ENCODE peak calls at places on chromosomes 12 and 14, in nine cellular contexts. One of them, this sample, is unnamed.
A peak's percentile ranks its signal among the peaks of the same experiment; 100 is the strongest.

GRCh38 chr12:109532721-109533486 is 40.4 kb downstream of the MMAB start:
- DNase-seq in GM23248: no peak
- DNase-seq in HAP-1: no peak
- DNase-seq in left ventricle myocardium inferior: no peak
- DNase-seq in HCT116: no peak
- DNase-seq in transverse colon: no peak
- DNase-seq in AG04450: no peak
- DNase-seq in endothelial cell: no peak
- DNase-seq in T47D: no peak
- DNase-seq in this sample: no peak

GRCh38 chr14:104707629-104708595 is 16.1 kb upstream of the ADSS1 start:
- DNase-seq in GM23248: no peak
- DNase-seq in HAP-1: no peak
- DNase-seq in left ventricle myocardium inferior: no peak
- DNase-seq in HCT116: no peak
- DNase-seq in transverse colon: no peak
- DNase-seq in AG04450: no peak
- DNase-seq in endothelial cell: no peak
- DNase-seq in T47D: no peak
- DNase-seq in this sample: no peak

GRCh38 chr12:104672501-104673265 is 215.9 kb downstream of the CHST11 start:
- DNase-seq in GM23248: peak; percentile 91
- DNase-seq in HAP-1: no peak
- DNase-seq in left ventricle myocardium inferior: peak; percentile 48
- DNase-seq in HCT116: no peak
- DNase-seq in transverse colon: no peak
- DNase-seq in AG04450: no peak
- DNase-seq in endothelial cell: no peak
- DNase-seq in T47D: no peak
- DNase-seq in this sample: no peak

GRCh38 chr14:34023824-34024767 is 73.2 kb upstream of the EGLN3 start:
- DNase-seq in GM23248: no peak
- DNase-seq in HAP-1: no peak
- DNase-seq in left ventricle myocardium inferior: no peak
- DNase-seq in HCT116: peak; percentile 2
- DNase-seq in transverse colon: peak; percentile 30
- DNase-seq in AG04450: no peak
- DNase-seq in endothelial cell: no peak
- DNase-seq in T47D: peak; percentile 59
- DNase-seq in this sample: no peak

GRCh38 chr14:88798161-88798560 is 5.4 kb upstream of the EML5 start:
- DNase-seq in GM23248: no peak
- DNase-seq in HAP-1: no peak
- DNase-seq in left ventricle myocardium inferior: no peak
- DNase-seq in HCT116: no peak
- DNase-seq in transverse colon: no peak
- DNase-seq in AG04450: no peak
- DNase-seq in endothelial cell: no peak
- DNase-seq in T47D: no peak
- DNase-seq in this sample: no peak

GRCh38 chr12:119627019-119627643 is 33.6 kb downstream of the TMEM233 start:
- DNase-seq in GM23248: no peak
- DNase-seq in HAP-1: no peak
- DNase-seq in left ventricle myocardium inferior: no peak
- DNase-seq in HCT116: no peak
- DNase-seq in transverse colon: no peak
- DNase-seq in AG04450: no peak
- DNase-seq in endothelial cell: no peak
- DNase-seq in T47D: no peak
- DNase-seq in this sample: no peak

GRCh38 chr12:60684988-60685655 is 1089.3 kb downstream of the SLC16A7 start:
- DNase-seq in GM23248: peak; percentile 36
- DNase-seq in HAP-1: no peak
- DNase-seq in left ventricle myocardium inferior: no peak
- DNase-seq in HCT116: no peak
- DNase-seq in transverse colon: no peak
- DNase-seq in AG04450: no peak
- DNase-seq in endothelial cell: peak; percentile 5
- DNase-seq in T47D: peak; percentile 45
- DNase-seq in this sample: no peak

GRCh38 chr12:75790219-75790618 is 241.4 kb downstream of the PHLDA1 start:
- DNase-seq in GM23248: peak; percentile 71
- DNase-seq in HAP-1: no peak
- DNase-seq in left ventricle myocardium inferior: no peak
- DNase-seq in HCT116: no peak
- DNase-seq in transverse colon: no peak
- DNase-seq in AG04450: no peak
- DNase-seq in endothelial cell: no peak
- DNase-seq in T47D: no peak
- DNase-seq in this sample: no peak

GRCh38 chr12:69274861-69275260 is 35.5 kb downstream of the CPSF6 start:
- DNase-seq in GM23248: peak; percentile 41
- DNase-seq in HAP-1: no peak
- DNase-seq in left ventricle myocardium inferior: no peak
- DNase-seq in HCT116: no peak
- DNase-seq in transverse colon: no peak
- DNase-seq in AG04450: no peak
- DNase-seq in endothelial cell: no peak
- DNase-seq in T47D: no peak
- DNase-seq in this sample: no peak

GRCh38 chr12:5524769-5525436 is 93.0 kb downstream of the NTF3 start:
- DNase-seq in GM23248: no peak
- DNase-seq in HAP-1: no peak
- DNase-seq in left ventricle myocardium inferior: no peak
- DNase-seq in HCT116: no peak
- DNase-seq in transverse colon: no peak
- DNase-seq in AG04450: no peak
- DNase-seq in endothelial cell: no peak
- DNase-seq in T47D: no peak
- DNase-seq in this sample: no peak

GRCh38 chr12:26434299-26434915 is 239.0 kb downstream of the SSPN start:
- DNase-seq in GM23248: peak; percentile 86
- DNase-seq in HAP-1: peak; percentile 49
- DNase-seq in left ventricle myocardium inferior: no peak
- DNase-seq in HCT116: peak; percentile 61
- DNase-seq in transverse colon: peak; percentile 10
- DNase-seq in AG04450: peak; percentile 32
- DNase-seq in endothelial cell: peak; percentile 41
- DNase-seq in T47D: peak; percentile 76
- DNase-seq in this sample: peak; percentile 25

GRCh38 chr14:77040995-77041744 is 12.7 kb upstream of the IRF2BPL start:
- DNase-seq in GM23248: no peak
- DNase-seq in HAP-1: no peak
- DNase-seq in left ventricle myocardium inferior: no peak
- DNase-seq in HCT116: no peak
- DNase-seq in transverse colon: peak; percentile 29
- DNase-seq in AG04450: no peak
- DNase-seq in endothelial cell: no peak
- DNase-seq in T47D: no peak
- DNase-seq in this sample: no peak

GRCh38 chr12:70730675-70731180 is 93.5 kb upstream of the PTPRB start:
- DNase-seq in GM23248: no peak
- DNase-seq in HAP-1: no peak
- DNase-seq in left ventricle myocardium inferior: no peak
- DNase-seq in HCT116: no peak
- DNase-seq in transverse colon: no peak
- DNase-seq in AG04450: no peak
- DNase-seq in endothelial cell: no peak
- DNase-seq in T47D: no peak
- DNase-seq in this sample: no peak

GRCh38 chr12:117012189-117012805 is 86.9 kb downstream of the TESC start:
- DNase-seq in GM23248: peak; percentile 71
- DNase-seq in HAP-1: no peak
- DNase-seq in left ventricle myocardium inferior: no peak
- DNase-seq in HCT116: no peak
- DNase-seq in transverse colon: no peak
- DNase-seq in AG04450: no peak
- DNase-seq in endothelial cell: no peak
- DNase-seq in T47D: no peak
- DNase-seq in this sample: no peak

GRCh38 chr14:37247777-37248461 is 50.2 kb downstream of the MIPOL1 start:
- DNase-seq in GM23248: no peak
- DNase-seq in HAP-1: no peak
- DNase-seq in left ventricle myocardium inferior: no peak
- DNase-seq in HCT116: no peak
- DNase-seq in transverse colon: no peak
- DNase-seq in AG04450: no peak
- DNase-seq in endothelial cell: no peak
- DNase-seq in T47D: peak; percentile 84
- DNase-seq in this sample: no peak

GRCh38 chr12:53568428-53569173 is 57.6 kb downstream of the ATF7 start:
- DNase-seq in GM23248: no peak
- DNase-seq in HAP-1: no peak
- DNase-seq in left ventricle myocardium inferior: no peak
- DNase-seq in HCT116: no peak
- DNase-seq in transverse colon: no peak
- DNase-seq in AG04450: no peak
- DNase-seq in endothelial cell: no peak
- DNase-seq in T47D: no peak
- DNase-seq in this sample: no peak

GRCh38 chr14:69349091-69349777 is 48.9 kb downstream of the ERH start:
- DNase-seq in GM23248: no peak
- DNase-seq in HAP-1: no peak
- DNase-seq in left ventricle myocardium inferior: no peak
- DNase-seq in HCT116: no peak
- DNase-seq in transverse colon: no peak
- DNase-seq in AG04450: no peak
- DNase-seq in endothelial cell: no peak
- DNase-seq in T47D: no peak
- DNase-seq in this sample: no peak

GRCh38 chr12:76311796-76312195 is 36.4 kb downstream of the BBS10 start:
- DNase-seq in GM23248: peak; percentile 85
- DNase-seq in HAP-1: no peak
- DNase-seq in left ventricle myocardium inferior: no peak
- DNase-seq in HCT116: no peak
- DNase-seq in transverse colon: no peak
- DNase-seq in AG04450: no peak
- DNase-seq in endothelial cell: no peak
- DNase-seq in T47D: no peak
- DNase-seq in this sample: no peak

GRCh38 chr14:101460986-101461750 is 100.1 kb upstream of the DIO3 start:
- DNase-seq in GM23248: no peak
- DNase-seq in HAP-1: no peak
- DNase-seq in left ventricle myocardium inferior: no peak
- DNase-seq in HCT116: no peak
- DNase-seq in transverse colon: no peak
- DNase-seq in AG04450: no peak
- DNase-seq in endothelial cell: no peak
- DNase-seq in T47D: no peak
- DNase-seq in this sample: no peak

GRCh38 chr14:66009104-66009503 is 477.1 kb upstream of the CCDC196 start:
- DNase-seq in GM23248: peak; percentile 93
- DNase-seq in HAP-1: peak; percentile 18
- DNase-seq in left ventricle myocardium inferior: no peak
- DNase-seq in HCT116: peak; percentile 13
- DNase-seq in transverse colon: no peak
- DNase-seq in AG04450: no peak
- DNase-seq in endothelial cell: no peak
- DNase-seq in T47D: no peak
- DNase-seq in this sample: no peak

GRCh38 chr12:47755655-47756562 is 2.8 kb downstream of the RAPGEF3 start:
- DNase-seq in GM23248: peak; percentile 24
- DNase-seq in HAP-1: no peak
- DNase-seq in left ventricle myocardium inferior: no peak
- DNase-seq in HCT116: no peak
- DNase-seq in transverse colon: peak; percentile 80
- DNase-seq in AG04450: no peak
- DNase-seq in endothelial cell: no peak
- DNase-seq in T47D: no peak
- DNase-seq in this sample: peak; percentile 73

GRCh38 chr12:65725376-65725775 is 98.9 kb upstream of the HMGA2 start:
- DNase-seq in GM23248: peak; percentile 50
- DNase-seq in HAP-1: no peak
- DNase-seq in left ventricle myocardium inferior: no peak
- DNase-seq in HCT116: peak; percentile 74
- DNase-seq in transverse colon: no peak
- DNase-seq in AG04450: no peak
- DNase-seq in endothelial cell: no peak
- DNase-seq in T47D: no peak
- DNase-seq in this sample: no peak

GRCh38 chr12:65840793-65841670 is 16.7 kb downstream of the HMGA2 start:
- DNase-seq in GM23248: no peak
- DNase-seq in HAP-1: no peak
- DNase-seq in left ventricle myocardium inferior: no peak
- DNase-seq in HCT116: no peak
- DNase-seq in transverse colon: no peak
- DNase-seq in AG04450: no peak
- DNase-seq in endothelial cell: no peak
- DNase-seq in T47D: no peak
- DNase-seq in this sample: no peak

GRCh38 chr14:33118653-33119052 is 180.0 kb downstream of the NPAS3 start:
- DNase-seq in GM23248: no peak
- DNase-seq in HAP-1: no peak
- DNase-seq in left ventricle myocardium inferior: no peak
- DNase-seq in HCT116: no peak
- DNase-seq in transverse colon: no peak
- DNase-seq in AG04450: no peak
- DNase-seq in endothelial cell: no peak
- DNase-seq in T47D: peak; percentile 9
- DNase-seq in this sample: no peak

GRCh38 chr14:76909266-76909665 is 83.1 kb downstream of the LRRC74A start:
- DNase-seq in GM23248: no peak
- DNase-seq in HAP-1: no peak
- DNase-seq in left ventricle myocardium inferior: no peak
- DNase-seq in HCT116: no peak
- DNase-seq in transverse colon: no peak
- DNase-seq in AG04450: no peak
- DNase-seq in endothelial cell: no peak
- DNase-seq in T47D: peak; percentile 78
- DNase-seq in this sample: no peak

GRCh38 chr12:124098887-124099286 is 125.9 kb downstream of the ZNF664 start:
- DNase-seq in GM23248: no peak
- DNase-seq in HAP-1: no peak
- DNase-seq in left ventricle myocardium inferior: no peak
- DNase-seq in HCT116: no peak
- DNase-seq in transverse colon: no peak
- DNase-seq in AG04450: no peak
- DNase-seq in endothelial cell: no peak
- DNase-seq in T47D: no peak
- DNase-seq in this sample: no peak

GRCh38 chr12:8018666-8019581 is 13.6 kb upstream of the FOXJ2 start:
- DNase-seq in GM23248: no peak
- DNase-seq in HAP-1: peak; percentile 67
- DNase-seq in left ventricle myocardium inferior: no peak
- DNase-seq in HCT116: peak; percentile 50
- DNase-seq in transverse colon: no peak
- DNase-seq in AG04450: no peak
- DNase-seq in endothelial cell: peak; percentile 57
- DNase-seq in T47D: no peak
- DNase-seq in this sample: peak; percentile 17

GRCh38 chr14:78164226-78164853 is 5.8 kb upstream of the NRXN3 start:
- DNase-seq in GM23248: peak; percentile 38
- DNase-seq in HAP-1: peak; percentile 68
- DNase-seq in left ventricle myocardium inferior: no peak
- DNase-seq in HCT116: peak; percentile 12
- DNase-seq in transverse colon: peak; percentile 31
- DNase-seq in AG04450: no peak
- DNase-seq in endothelial cell: peak; percentile 75
- DNase-seq in T47D: peak; percentile 31
- DNase-seq in this sample: peak; percentile 3

GRCh38 chr12:93662961-93663728 is 14.0 kb upstream of the CRADD start:
- DNase-seq in GM23248: no peak
- DNase-seq in HAP-1: no peak
- DNase-seq in left ventricle myocardium inferior: no peak
- DNase-seq in HCT116: no peak
- DNase-seq in transverse colon: no peak
- DNase-seq in AG04450: no peak
- DNase-seq in endothelial cell: no peak
- DNase-seq in T47D: no peak
- DNase-seq in this sample: no peak

GRCh38 chr12:71748081-71748850 is 6.4 kb upstream of the RAB21 start:
- DNase-seq in GM23248: no peak
- DNase-seq in HAP-1: peak; percentile 87
- DNase-seq in left ventricle myocardium inferior: no peak
- DNase-seq in HCT116: no peak
- DNase-seq in transverse colon: no peak
- DNase-seq in AG04450: no peak
- DNase-seq in endothelial cell: no peak
- DNase-seq in T47D: no peak
- DNase-seq in this sample: no peak

GRCh38 chr14:51472881-51473280 is 178.8 kb upstream of the FRMD6 start:
- DNase-seq in GM23248: peak; percentile 20
- DNase-seq in HAP-1: no peak
- DNase-seq in left ventricle myocardium inferior: no peak
- DNase-seq in HCT116: no peak
- DNase-seq in transverse colon: no peak
- DNase-seq in AG04450: no peak
- DNase-seq in endothelial cell: no peak
- DNase-seq in T47D: peak; percentile 69
- DNase-seq in this sample: no peak